ENCODE peak calls at places on chromosomes 12 and 14, in six cellular contexts. L, G, Q, R, B and I are unnamed samples.

GRCh38 chr12:74111688-74112360 is 425.8 kb upstream of the ATXN7L3B start:
- DNase-seq in Q (peak), B (peak), L (no peak), R (peak), G (no peak), I (no peak)

GRCh38 chr12:100186071-100186470 is 14.5 kb upstream of the ACTR6 start:
- DNase-seq in G (no peak), L (no peak), R (no peak), B (no peak), Q (no peak), I (no peak)

GRCh38 chr12:15256760-15257159 is 35.5 kb upstream of the RERG start:
- DNase-seq in Q (no peak), R (no peak), L (peak), B (no peak), G (no peak), I (no peak)

GRCh38 chr12:109479761-109480160 is 2.3 kb downstream of the UBE3B start:
- DNase-seq in R (no peak), L (no peak), G (no peak), B (no peak), Q (no peak), I (no peak)

GRCh38 chr14:91867316-91867988 is at the start of gene TC2N:
- DNase-seq in B (no peak), R (no peak), G (no peak), Q (no peak), L (no peak), I (no peak)

GRCh38 chr12:94761559-94761958 is 111.2 kb upstream of the TMCC3 start:
- DNase-seq in Q (peak), G (no peak), R (peak), B (no peak), L (no peak), I (no peak)

GRCh38 chr12:113055594-113056380 is 743 bp upstream of the DTX1 start:
- DNase-seq in G (no peak), B (no peak), R (no peak), L (no peak), Q (no peak), I (no peak)

GRCh38 chr12:22190-22529 is 44.4 kb upstream of the IQSEC3 start:
- DNase-seq in Q (peak), B (no peak), L (no peak), G (peak), R (no peak), I (no peak)

GRCh38 chr14:60247994-60248696 is 876 bp upstream of the PPM1A start:
- DNase-seq in G (peak), B (peak), L (peak), R (peak), Q (peak), I (peak)

GRCh38 chr14:36085861-36086260 is 90.7 kb downstream of the PTCSC3 start:
- DNase-seq in Q (no peak), R (no peak), L (no peak), B (no peak), G (no peak), I (no peak)

GRCh38 chr14:53608369-53608768 is 348.3 kb downstream of the BMP4 start:
- DNase-seq in G (no peak), Q (no peak), R (peak), B (no peak), L (no peak), I (peak)

GRCh38 chr12:54125950-54126695 is 62.7 kb downstream of the SMUG1 start:
- DNase-seq in B (peak), Q (no peak), L (peak), G (no peak), R (no peak), I (peak)

GRCh38 chr14:30569216-30569902 is 10.4 kb downstream of the G2E3 start:
- DNase-seq in B (no peak), L (no peak), R (no peak), G (no peak), Q (peak), I (no peak)

GRCh38 chr12:116066381-116067230 is 210.9 kb downstream of the MED13L start:
- DNase-seq in G (no peak), Q (peak), B (no peak), R (peak), L (no peak), I (peak)

GRCh38 chr14:51677276-51677675 is 25.6 kb downstream of the FRMD6 start:
- DNase-seq in G (no peak), Q (no peak), L (no peak), R (no peak), B (no peak), I (no peak)

GRCh38 chr14:104687601-104688504 is 1.6 kb upstream of the INF2 start:
- DNase-seq in G (no peak), L (peak), R (peak), Q (peak), B (peak), I (peak)

GRCh38 chr14:58969951-58970751 is 218.3 kb upstream of the DAAM1 start:
- DNase-seq in R (no peak), Q (no peak), G (no peak), L (no peak), B (peak), I (no peak)

GRCh38 chr12:4287325-4288290 is 14.0 kb downstream of the CCND2 start:
- DNase-seq in G (peak), Q (no peak), R (no peak), L (no peak), B (no peak), I (no peak)

GRCh38 chr12:2613674-2614073 is 181.1 kb upstream of the FKBP4 start:
- DNase-seq in B (no peak), Q (no peak), L (peak), R (peak), G (no peak), I (no peak)

GRCh38 chr14:32896979-32897723 is 41.5 kb upstream of the NPAS3 start:
- DNase-seq in R (no peak), B (no peak), G (no peak), Q (peak), L (no peak), I (no peak)

GRCh38 chr12:71452006-71452405 is 12.4 kb downstream of the LGR5 start:
- DNase-seq in G (no peak), B (no peak), R (no peak), L (no peak), Q (no peak), I (no peak)

GRCh38 chr14:77267937-77268699 is 2.9 kb downstream of the NGB start:
- DNase-seq in G (no peak), R (no peak), Q (no peak), L (no peak), B (no peak), I (no peak)

GRCh38 chr12:85036241-85036707 is at the start of the genes LRRIQ1 and TSPAN19:
- DNase-seq in R (peak), Q (peak), G (peak), B (peak), L (peak), I (peak)

GRCh38 chr14:23112359-23113178 is 6.5 kb downstream of the CEBPE start:
- DNase-seq in G (peak), Q (no peak), L (peak), B (no peak), R (no peak), I (no peak)

GRCh38 chr12:109683316-109683715 is 30.3 kb upstream of the FAM222A start:
- DNase-seq in B (no peak), L (no peak), G (no peak), R (no peak), Q (no peak), I (no peak)

GRCh38 chr14:23442721-23443356 is 7.4 kb upstream of the MYH7 start:
- DNase-seq in Q (no peak), B (no peak), G (no peak), R (no peak), L (no peak), I (no peak)

GRCh38 chr14:66495214-66496098 is 9.3 kb downstream of the CCDC196 start:
- DNase-seq in Q (peak), R (peak), L (peak), G (no peak), B (no peak), I (peak)

GRCh38 chr14:53109028-53109687 is 44.0 kb downstream of the DDHD1 start:
- DNase-seq in L (no peak), Q (no peak), R (no peak), G (no peak), B (no peak), I (peak)

GRCh38 chr14:49512147-49512551 is 74.0 kb downstream of the RPS29 start:
- DNase-seq in G (no peak), B (no peak), L (no peak), R (peak), Q (no peak), I (no peak)

GRCh38 chr14:63901434-63902085 is 48.8 kb downstream of the SYNE2 start:
- DNase-seq in B (no peak), L (no peak), Q (no peak), R (no peak), G (no peak), I (no peak)

GRCh38 chr12:75480469-75480949 is at the start of gene GLIPR1:
- DNase-seq in Q (peak), R (peak), G (peak), L (peak), B (peak), I (peak)

GRCh38 chr14:68787235-68787727 is 5.6 kb downstream of the ZFP36L1 start:
- DNase-seq in B (peak), L (peak), G (peak), Q (no peak), R (peak), I (peak)
- TF ChIP-seq POLR2A in B (peak), L (no peak), G (no peak), Q (peak), R (no peak), I (no peak)

GRCh38 chr12:121783771-121784170 is 9.7 kb downstream of the RHOF start:
- DNase-seq in Q (no peak), B (no peak), L (no peak), G (no peak), R (peak), I (peak)

GRCh38 chr12:121782616-121782966 is 10.9 kb downstream of the RHOF start:
- DNase-seq in B (no peak), Q (no peak), R (no peak), G (no peak), L (no peak), I (no peak)

GRCh38 chr12:121784460-121784859 is 9.0 kb downstream of the RHOF start:
- DNase-seq in G (no peak), Q (no peak), R (peak), B (no peak), L (no peak), I (no peak)

GRCh38 chr12:121780429-121780828 is 13.1 kb downstream of the RHOF start:
- DNase-seq in B (no peak), Q (no peak), G (no peak), L (no peak), R (no peak), I (no peak)

DNA sequence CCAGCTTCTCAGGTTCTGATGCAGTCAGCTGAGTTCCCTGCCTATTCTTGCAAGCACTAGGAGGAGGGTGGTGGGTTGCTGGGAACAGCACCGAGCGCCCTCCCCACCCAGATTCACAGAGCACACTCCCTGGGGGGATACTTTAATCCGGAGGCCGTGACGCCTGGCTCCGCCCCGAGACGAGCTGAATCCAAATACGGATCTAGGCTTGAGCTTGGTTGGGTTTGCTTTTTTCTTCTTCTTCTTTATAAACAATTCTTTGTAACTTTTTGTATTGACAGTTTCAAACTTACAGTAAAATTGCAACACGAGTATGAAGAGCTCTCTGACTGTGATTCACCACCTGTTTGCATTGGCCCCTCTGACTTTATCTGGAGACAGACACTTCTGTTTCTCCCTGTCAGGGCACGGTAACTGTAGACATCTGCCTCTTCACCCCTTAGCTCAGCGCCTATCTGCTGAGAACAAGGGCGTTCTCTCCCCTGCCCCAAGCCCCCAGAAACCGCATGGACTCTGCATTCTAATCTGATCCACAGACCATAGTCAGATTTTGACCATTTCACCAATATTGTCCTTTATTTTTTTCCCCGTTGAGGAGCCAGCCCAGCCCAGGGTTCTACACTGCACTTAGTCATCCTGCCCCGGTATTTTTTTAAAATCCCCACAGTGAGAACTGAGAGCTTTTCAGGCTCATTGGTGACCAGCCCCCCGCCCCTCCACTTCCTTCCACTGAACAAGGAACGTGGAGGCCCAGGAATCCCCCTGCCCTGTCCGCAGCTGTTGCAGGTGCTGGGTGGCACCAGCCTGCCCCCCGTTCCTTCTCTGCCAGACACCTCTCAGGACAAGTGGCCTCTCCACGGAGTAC is 11.5 kb downstream of the RHOF start:
- DNase-seq in R (no peak), Q (peak), L (no peak), B (no peak), G (no peak), I (no peak)
- TF ChIP-seq EP300 in R (no peak), Q (no peak), L (no peak), B (no peak), G (no peak), I (no peak)

GRCh38 chr14:21631084-21631483 is 3.7 kb downstream of the OR10G2 start:
- DNase-seq in B (no peak), R (no peak), Q (no peak), L (no peak), G (no peak), I (no peak)
- H3K27ac ChIP-seq in B (no peak), R (no peak), Q (no peak), L (no peak), G (no peak), I (no peak)

GRCh38 chr14:69775012-69775411 is 8.1 kb downstream of the SRSF5 start:
- DNase-seq in G (no peak), B (no peak), R (no peak), Q (no peak), L (no peak), I (no peak)

GRCh38 chr14:69780952-69781351 is 14.0 kb downstream of the SRSF5 start:
- DNase-seq in G (no peak), R (no peak), B (no peak), Q (no peak), L (no peak), I (no peak)

GRCh38 chr14:69780092-69780491 is 13.2 kb downstream of the SRSF5 start:
- DNase-seq in B (no peak), Q (peak), R (no peak), L (no peak), G (no peak), I (no peak)

GRCh38 chr14:69776875-69777453 is 10.0 kb downstream of the SRSF5 start:
- DNase-seq in B (no peak), L (no peak), G (no peak), R (no peak), Q (no peak), I (no peak)

GRCh38 chr14:69779088-69779487 is 12.1 kb downstream of the SRSF5 start:
- DNase-seq in R (no peak), L (no peak), G (no peak), Q (no peak), B (no peak), I (no peak)
- TF ChIP-seq POLR2A in R (no peak), L (no peak), G (no peak), Q (peak), B (no peak), I (peak)

GRCh38 chr12:56224102-56224701 is at the start of gene NABP2:
- DNase-seq in Q (peak), R (peak), B (peak), G (peak), L (peak), I (peak)
- TF ChIP-seq EP300 in Q (no peak), R (no peak), B (peak), G (no peak), L (no peak), I (no peak)